ENCODE peak calls at places on chromosomes 7 and 10, in four cellular contexts. T, H, N and I are unnamed samples.

GRCh38 chr7:44257618-44258422 is 57.0 kb downstream of the YKT6 start:
- DNase-seq in T (no peak), N (peak; percentile 83), H (peak; percentile 67), I (peak; percentile 70)

GRCh38 chr10:23070819-23071218 is 24.6 kb upstream of the MSRB2 start:
- DNase-seq in T (no peak), N (no peak), H (no peak), I (no peak)

GRCh38 chr7:112038353-112038752 is 167.8 kb downstream of the DOCK4 start:
- DNase-seq in H (no peak), N (no peak), T (no peak), I (no peak)

GRCh38 chr7:38660427-38661099 is 29.4 kb upstream of the AMPH start:
- DNase-seq in T (peak; percentile 15), N (no peak), H (peak; percentile 29), I (no peak)

GRCh38 chr7:73842248-73842895 is at the start of gene METTL27:
- DNase-seq in T (peak; percentile 98), H (peak; percentile 86), N (peak; percentile 92), I (peak; percentile 97)

GRCh38 chr7:86320886-86321285 is 322.8 kb upstream of the GRM3 start:
- DNase-seq in T (no peak), H (no peak), N (no peak), I (no peak)

GRCh38 chr7:30321992-30322637 is 37.7 kb downstream of the ZNRF2 start:
- DNase-seq in T (no peak), N (no peak), H (no peak), I (no peak)

GRCh38 chr7:77982926-77983550 is 184.5 kb downstream of the PHTF2 start:
- DNase-seq in N (no peak), T (no peak), H (no peak), I (no peak)

GRCh38 chr10:114683593-114683992 is 25.5 kb upstream of the ABLIM1 start:
- DNase-seq in N (peak; percentile 34), T (no peak), H (no peak), I (no peak)

GRCh38 chr10:114682532-114682931 is 24.5 kb upstream of the ABLIM1 start:
- DNase-seq in H (no peak), T (no peak), N (no peak), I (no peak)

GRCh38 chr10:114684085-114684821 is 26.2 kb upstream of the ABLIM1 start:
- DNase-seq in N (peak; percentile 48), H (peak; percentile 50), T (peak; percentile 69), I (no peak)

GRCh38 chr10:114682121-114682520 is 24.0 kb upstream of the ABLIM1 start:
- DNase-seq in N (no peak), H (no peak), T (no peak), I (no peak)

GRCh38 chr10:114683162-114683561 is 25.1 kb upstream of the ABLIM1 start:
- DNase-seq in N (no peak), T (no peak), H (no peak), I (no peak)
- TF ChIP-seq POLR2A in N (peak; percentile 23), T (no peak), H (no peak), I (no peak)

DNA sequence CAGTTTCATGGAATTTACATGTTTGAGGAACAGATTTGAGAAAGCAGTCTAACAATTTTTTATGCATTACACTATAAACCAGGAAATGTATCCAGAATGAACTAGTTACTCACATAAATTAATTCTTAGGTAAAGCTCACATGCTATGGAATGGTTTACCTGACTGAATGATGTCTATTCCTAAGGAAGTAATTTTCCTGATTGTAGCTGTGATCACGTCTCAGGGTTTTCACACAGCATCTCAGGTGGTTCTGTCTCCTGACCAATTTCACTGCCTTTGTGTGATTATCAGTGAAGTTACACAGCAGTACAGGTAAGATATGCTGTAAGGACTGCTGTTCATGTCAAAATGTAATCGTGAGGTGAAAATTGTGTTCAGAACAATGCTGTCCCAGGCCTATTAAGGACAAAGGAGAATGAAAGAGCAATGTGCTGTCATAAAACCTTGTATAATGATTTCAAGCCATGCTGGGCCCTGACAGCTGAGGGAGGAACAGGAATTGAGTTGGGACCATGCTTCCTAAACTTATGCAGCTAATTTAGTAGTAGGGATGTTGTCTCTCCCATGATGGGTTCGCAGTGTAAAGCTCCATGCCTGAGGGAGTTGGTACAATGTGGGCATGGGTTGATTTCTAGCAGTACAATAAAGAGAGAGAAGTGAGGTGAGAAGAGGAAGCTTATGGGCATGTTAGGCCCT is 631.8 kb downstream of the NRG3 start:
- DNase-seq in H (no peak), T (no peak), N (no peak), I (no peak)
- H3K4me3 ChIP-seq in H (no peak overlapping the region), T (no peak overlapping the region), N (no peak overlapping the region), I (no peak overlapping the region)

GRCh38 chr7:54988516-54988915 is 30.3 kb upstream of the EGFR start:
- DNase-seq in N (no peak), H (no peak), T (no peak), I (no peak)

GRCh38 chr7:54989826-54990225 is 29.0 kb upstream of the EGFR start:
- DNase-seq in T (no peak), N (no peak), H (no peak), I (no peak)

GRCh38 chr7:54985405-54986360 is 33.1 kb upstream of the EGFR start:
- DNase-seq in T (peak; percentile 70), N (no peak), H (peak; percentile 42), I (no peak)

GRCh38 chr7:54986716-54987115 is 32.1 kb upstream of the EGFR start:
- DNase-seq in H (no peak), T (no peak), N (no peak), I (no peak)

DNA sequence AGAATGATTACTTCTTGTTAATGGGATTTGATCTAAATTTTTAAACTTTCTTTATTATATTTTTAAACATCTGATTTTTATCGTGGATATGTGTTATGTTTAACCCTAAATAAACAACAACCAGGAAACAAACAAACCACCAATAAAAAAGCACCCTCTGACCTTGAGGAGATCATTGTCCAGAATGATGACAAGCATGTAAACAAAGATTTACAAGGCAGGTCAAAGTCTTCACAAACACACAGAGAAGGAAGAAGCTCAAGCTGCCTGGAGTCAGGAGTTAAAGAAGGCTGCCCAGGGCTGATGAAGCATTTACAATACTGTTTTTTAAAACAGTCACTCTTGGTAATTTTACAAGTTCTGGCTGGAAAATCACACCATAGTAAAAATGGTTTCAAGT is 31.0 kb upstream of the EGFR start:
- DNase-seq in N (no peak), H (peak; percentile 32), T (no peak), I (no peak)
- H3K4me1 ChIP-seq in N (no peaks in the 10 kb centered on the region), H (peaks cover 34% of the 10 kb centered on the region), T (peaks cover 51% of the 10 kb centered on the region), I (no peaks in the 10 kb centered on the region)

GRCh38 chr10:87504307-87504666 is 406 bp upstream of the MINPP1 start:
- DNase-seq in T (no peak), N (no peak), H (peak; percentile 12), I (no peak)

GRCh38 chr10:87503892-87504291 is 801 bp upstream of the MINPP1 start:
- DNase-seq in T (no peak), H (peak; percentile 21), N (no peak), I (no peak)

GRCh38 chr10:87505366-87506113 is 847 bp downstream of the MINPP1 start:
- DNase-seq in T (peak; percentile 65), H (peak; percentile 60), N (peak; percentile 48), I (peak; percentile 78)

GRCh38 chr10:87506988-87507387 is 2.3 kb downstream of the MINPP1 start:
- DNase-seq in T (no peak), H (no peak), N (no peak), I (no peak)

GRCh38 chr10:87504667-87505365 is at the start of gene MINPP1:
- DNase-seq in N (peak; percentile 84), H (peak; percentile 74), T (peak; percentile 87), I (peak; percentile 71)
- TF ChIP-seq POLR2A in N (peak; percentile 46), H (peak; percentile 65), T (peak; percentile 87), I (no peak)

DNA sequence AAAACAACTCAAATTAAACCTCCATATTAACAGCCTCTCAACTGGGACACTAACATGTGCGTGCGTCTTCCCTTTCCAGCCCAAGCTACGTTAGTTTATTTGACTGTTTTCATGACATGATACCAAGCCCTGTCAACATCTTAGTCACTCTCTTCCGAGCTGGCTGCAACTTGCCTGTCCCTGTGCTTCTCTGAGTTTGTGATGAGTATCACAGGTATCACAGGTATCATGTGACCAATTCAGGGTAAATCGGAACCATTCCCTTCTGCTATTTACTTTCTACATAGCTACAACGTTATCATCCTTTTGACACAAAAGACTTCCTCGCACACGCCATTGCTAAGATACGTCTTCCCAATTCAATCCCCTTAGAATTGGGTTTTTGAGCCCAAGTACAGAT is 70.2 kb downstream of the CAV1 start:
- DNase-seq in N (no peak), T (no peak), H (no peak), I (no peak)
- H3K4me3 ChIP-seq in N (no peak overlapping the region), T (no peak overlapping the region), H (no peak overlapping the region), I (no peak overlapping the region)

DNA sequence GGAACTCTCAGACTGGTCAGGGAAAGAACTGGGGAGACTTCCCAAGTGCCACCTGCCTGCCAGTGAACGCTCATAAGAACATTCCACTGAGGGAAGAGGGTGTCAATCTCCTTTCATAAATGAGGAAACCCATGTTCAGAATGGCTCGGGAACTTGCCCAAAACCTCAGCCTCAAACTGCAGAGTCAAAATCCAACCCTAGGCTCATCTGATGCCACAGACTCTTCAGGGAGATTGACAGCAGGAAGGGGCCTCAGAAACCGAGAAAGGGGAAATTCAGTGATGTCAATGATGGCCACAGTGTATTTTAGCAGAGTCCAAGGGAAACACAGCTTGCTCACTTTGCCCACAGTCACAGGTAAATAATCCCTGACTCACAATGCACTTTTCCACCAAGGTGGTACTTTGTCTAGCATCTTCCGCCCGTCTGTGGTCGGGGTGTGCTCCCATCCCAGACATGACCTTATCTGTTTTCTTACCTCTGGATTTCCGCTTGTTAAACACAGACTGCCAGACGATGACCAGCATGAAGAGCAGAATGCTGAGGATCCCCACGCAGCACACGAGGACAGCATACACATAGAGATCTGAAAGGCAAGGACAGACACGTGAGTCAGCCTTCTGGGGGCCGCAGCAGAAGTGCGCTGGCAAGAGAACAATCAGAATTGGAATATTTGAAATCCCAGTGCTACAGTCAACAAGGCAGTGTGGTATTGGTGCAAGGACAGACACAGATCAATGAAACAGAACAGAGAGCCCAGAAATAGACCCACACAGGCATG is 38.4 kb downstream of the VSTM4 start:
- DNase-seq in T (no peak), H (no peak), N (no peak), I (no peak)
- H3K4me1 ChIP-seq in T (no peaks in the 10 kb centered on the region), H (peaks cover 13% of the 10 kb centered on the region), N (peaks cover 42% of the 10 kb centered on the region), I (no peaks in the 10 kb centered on the region)

GRCh38 chr10:29646238-29646902 is 11.6 kb upstream of the SVIL start:
- DNase-seq in H (no peak), T (no peak), N (no peak), I (no peak)

GRCh38 chr10:29643785-29644501 is 9.2 kb upstream of the SVIL start:
- DNase-seq in T (no peak), N (peak; percentile 35), H (no peak), I (no peak)

GRCh38 chr10:29646960-29647431 is 12.2 kb upstream of the SVIL start:
- DNase-seq in N (no peak), T (no peak), H (no peak), I (no peak)

GRCh38 chr10:29647483-29647882 is 12.7 kb upstream of the SVIL start:
- DNase-seq in N (no peak), T (no peak), H (no peak), I (no peak)

GRCh38 chr10:29642996-29643395 is 8.2 kb upstream of the SVIL start:
- DNase-seq in H (no peak), T (no peak), N (peak; percentile 33), I (no peak)
- TF ChIP-seq POLR2A in H (no peak), T (no peak), N (peak; percentile 24), I (no peak)

GRCh38 chr7:1644341-1645070 is 25.6 kb upstream of the ELFN1 start:
- DNase-seq in N (no peak), H (peak; percentile 41), T (no peak), I (no peak)
- H3K4me3 ChIP-seq in N (no peak overlapping the region), H (peak overlapping the region; percentile 63), T (no peak overlapping the region), I (no peak overlapping the region)

GRCh38 chr10:119319920-119320258 is 112.5 kb downstream of the GRK5 start:
- DNase-seq in N (no peak), T (no peak), H (no peak), I (no peak)
- H3K4me1 ChIP-seq in N (peaks cover 64% of the 10 kb centered on the region), T (peaks cover 73% of the 10 kb centered on the region), H (peaks cover 94% of the 10 kb centered on the region), I (no peaks in the 10 kb centered on the region)